ENCODE peak calls at places on chromosomes 4 and X, in nine cellular contexts. R is thoracic aorta; S is NCI-H1694; K is stimulated activated CD4-positive, alpha-beta T cell treated with anti-CD3 and anti-CD28 coated beads, TNF-alpha, amount 100 ng/mL, for 1 hour; F is astrocyte of the cerebellum; V is GM20000; J is stimulated activated CD8-positive, alpha-beta memory T cell treated with anti-CD3 and anti-CD28 coated beads, Interleukin-7, amount 100 ng/mL, for 24 hours; T is kidney tubule cell; G is effector memory CD8-positive, alpha-beta T cell. P is an unnamed sample.

GRCh38 chr4:35966558-35966957 is 277.8 kb downstream of the ARAP2 start:
- DNase-seq in R (no peak), S (no peak), K (no peak), F (no peak), V (no peak), J (no peak), T (peak), G (no peak), P (no peak)

GRCh38 chrX:153457827-153458466 is 12.1 kb upstream of the TREX2 start:
- DNase-seq in R (no peak), S (no peak), K (no peak), F (no peak), V (no peak), J (no peak), T (no peak), G (no peak), P (no peak)

GRCh38 chrX:21972721-21973120 is 32.2 kb downstream of the SMS start:
- DNase-seq in R (no peak), S (no peak), K (no peak), F (peak), V (no peak), J (no peak), T (peak), G (peak), P (peak)

GRCh38 chr4:150253416-150253815 is 175.2 kb downstream of the DCLK2 start:
- DNase-seq in R (no peak), S (no peak), K (no peak), F (no peak), V (no peak), J (no peak), T (no peak), G (no peak), P (no peak)

GRCh38 chrX:48918303-48918643 is 551 bp downstream of the PIM2 start:
- DNase-seq in R (no peak), S (no peak), K (no peak), F (no peak), V (no peak), J (no peak), T (no peak), G (no peak), P (no peak)

GRCh38 chr4:151045907-151046306 is 30.8 kb upstream of the LRBA start:
- DNase-seq in R (no peak), S (no peak), K (no peak), F (no peak), V (peak), J (no peak), T (peak), G (no peak), P (no peak)

GRCh38 chr4:108370826-108371225 is 202.1 kb upstream of the LEF1 start:
- DNase-seq in R (no peak), S (no peak), K (no peak), F (no peak), V (no peak), J (no peak), T (no peak), G (no peak), P (no peak)

GRCh38 chr4:139568206-139568969 is 12.4 kb upstream of the SETD7 start:
- DNase-seq in R (no peak), S (no peak), K (no peak), F (no peak), V (no peak), J (no peak), T (no peak), G (no peak), P (no peak)

GRCh38 chr4:1246111-1246881 is 2.6 kb downstream of the CTBP1 start:
- DNase-seq in R (no peak), S (no peak), K (no peak), F (no peak), V (peak), J (no peak), T (peak), G (no peak), P (no peak)

GRCh38 chrX:130111935-130112221 is 1.6 kb upstream of the ELF4 start:
- DNase-seq in R (no peak), S (no peak), K (no peak), F (no peak), V (no peak), J (no peak), T (no peak), G (no peak), P (no peak)

GRCh38 chrX:150051096-150051495 is 112.8 kb upstream of the EOLA2 start:
- DNase-seq in R (no peak), S (no peak), K (no peak), F (no peak), V (no peak), J (no peak), T (peak), G (no peak), P (no peak)

GRCh38 chr4:60396680-60397079 is 803.4 kb upstream of the ADGRL3 start:
- DNase-seq in R (no peak), S (no peak), K (no peak), F (no peak), V (no peak), J (no peak), T (no peak), G (no peak), P (no peak)

GRCh38 chr4:75698162-75698962 is 25.2 kb upstream of the G3BP2 start:
- DNase-seq in R (no peak), S (no peak), K (no peak), F (no peak), V (peak), J (no peak), T (no peak), G (peak), P (no peak)

GRCh38 chrX:53265771-53266170 is 15.6 kb downstream of the IQSEC2 start:
- DNase-seq in R (no peak), S (no peak), K (no peak), F (no peak), V (no peak), J (no peak), T (no peak), G (no peak), P (peak)

P was measured in RCC 7860.